ENCODE peak calls at places on chromosome 20, in ten cellular contexts. One of them, this sample, is unnamed.

GRCh38 chr20:49859807-49860206 is 47.2 kb downstream of the SLC9A8 start:
- DNase-seq in brain microvascular endothelial cell: no peak
- DNase-seq in AG09309: no peak
- DNase-seq in small intestine: no peak
- DNase-seq in mesendoderm: peak
- DNase-seq in adipocyte: no peak
- DNase-seq in OCI-LY7: no peak
- DNase-seq in ovary: no peak
- DNase-seq in CD8-positive, alpha-beta T cell: no peak
- DNase-seq in CD4-positive, alpha-beta memory T cell: no peak
- DNase-seq in this sample: no peak

GRCh38 chr20:57482148-57482547 is 42.8 kb downstream of the CTCFL start:
- DNase-seq in brain microvascular endothelial cell: no peak
- DNase-seq in AG09309: no peak
- DNase-seq in small intestine: no peak
- DNase-seq in mesendoderm: peak
- DNase-seq in adipocyte: no peak
- DNase-seq in OCI-LY7: peak
- DNase-seq in ovary: no peak
- DNase-seq in CD8-positive, alpha-beta T cell: no peak
- DNase-seq in CD4-positive, alpha-beta memory T cell: no peak
- DNase-seq in this sample: no peak

GRCh38 chr20:20549267-20549612 is 163.2 kb downstream of the RALGAPA2 start:
- DNase-seq in brain microvascular endothelial cell: no peak
- DNase-seq in AG09309: no peak
- DNase-seq in small intestine: peak
- DNase-seq in mesendoderm: no peak
- DNase-seq in adipocyte: no peak
- DNase-seq in OCI-LY7: no peak
- DNase-seq in ovary: no peak
- DNase-seq in CD8-positive, alpha-beta T cell: no peak
- DNase-seq in CD4-positive, alpha-beta memory T cell: no peak
- DNase-seq in this sample: no peak

GRCh38 chr20:39993737-39994136 is 695.3 kb downstream of the MAFB start:
- DNase-seq in brain microvascular endothelial cell: no peak
- DNase-seq in AG09309: no peak
- DNase-seq in small intestine: no peak
- DNase-seq in mesendoderm: no peak
- DNase-seq in adipocyte: no peak
- DNase-seq in OCI-LY7: no peak
- DNase-seq in ovary: no peak
- DNase-seq in CD8-positive, alpha-beta T cell: no peak
- DNase-seq in CD4-positive, alpha-beta memory T cell: no peak
- DNase-seq in this sample: no peak

GRCh38 chr20:37956099-37956498 is 53.2 kb downstream of the VSTM2L start:
- DNase-seq in brain microvascular endothelial cell: no peak
- DNase-seq in AG09309: no peak
- DNase-seq in small intestine: no peak
- DNase-seq in mesendoderm: no peak
- DNase-seq in adipocyte: peak
- DNase-seq in OCI-LY7: no peak
- DNase-seq in ovary: no peak
- DNase-seq in CD8-positive, alpha-beta T cell: no peak
- DNase-seq in CD4-positive, alpha-beta memory T cell: no peak
- DNase-seq in this sample: no peak

GRCh38 chr20:37673429-37673828 is 20.4 kb upstream of the CTNNBL1 start:
- DNase-seq in brain microvascular endothelial cell: no peak
- DNase-seq in AG09309: no peak
- DNase-seq in small intestine: no peak
- DNase-seq in mesendoderm: peak
- DNase-seq in adipocyte: no peak
- DNase-seq in OCI-LY7: no peak
- DNase-seq in ovary: no peak
- DNase-seq in CD8-positive, alpha-beta T cell: no peak
- DNase-seq in CD4-positive, alpha-beta memory T cell: no peak
- DNase-seq in this sample: no peak

GRCh38 chr20:31679357-31680285 is 41.9 kb downstream of the COX4I2 start:
- DNase-seq in brain microvascular endothelial cell: no peak
- DNase-seq in AG09309: no peak
- DNase-seq in small intestine: no peak
- DNase-seq in mesendoderm: no peak
- DNase-seq in adipocyte: no peak
- DNase-seq in OCI-LY7: no peak
- DNase-seq in ovary: no peak
- DNase-seq in CD8-positive, alpha-beta T cell: no peak
- DNase-seq in CD4-positive, alpha-beta memory T cell: no peak
- DNase-seq in this sample: no peak

GRCh38 chr20:57500941-57501340 is 24.0 kb downstream of the CTCFL start:
- DNase-seq in brain microvascular endothelial cell: no peak
- DNase-seq in AG09309: no peak
- DNase-seq in small intestine: no peak
- DNase-seq in mesendoderm: no peak
- DNase-seq in adipocyte: no peak
- DNase-seq in OCI-LY7: no peak
- DNase-seq in ovary: no peak
- DNase-seq in CD8-positive, alpha-beta T cell: no peak
- DNase-seq in CD4-positive, alpha-beta memory T cell: no peak
- DNase-seq in this sample: no peak

GRCh38 chr20:22620342-22620741 is 36.0 kb upstream of the FOXA2 start:
- DNase-seq in brain microvascular endothelial cell: no peak
- DNase-seq in AG09309: no peak
- DNase-seq in small intestine: no peak
- DNase-seq in mesendoderm: no peak
- DNase-seq in adipocyte: no peak
- DNase-seq in OCI-LY7: no peak
- DNase-seq in ovary: no peak
- DNase-seq in CD8-positive, alpha-beta T cell: no peak
- DNase-seq in CD4-positive, alpha-beta memory T cell: no peak
- DNase-seq in this sample: no peak

GRCh38 chr20:22617160-22617559 is 32.8 kb upstream of the FOXA2 start:
- DNase-seq in brain microvascular endothelial cell: no peak
- DNase-seq in AG09309: no peak
- DNase-seq in small intestine: peak
- DNase-seq in mesendoderm: no peak
- DNase-seq in adipocyte: no peak
- DNase-seq in OCI-LY7: no peak
- DNase-seq in ovary: no peak
- DNase-seq in CD8-positive, alpha-beta T cell: no peak
- DNase-seq in CD4-positive, alpha-beta memory T cell: no peak
- DNase-seq in this sample: no peak

GRCh38 chr20:22619272-22619671 is 34.9 kb upstream of the FOXA2 start:
- DNase-seq in brain microvascular endothelial cell: no peak
- DNase-seq in AG09309: no peak
- DNase-seq in small intestine: no peak
- DNase-seq in mesendoderm: peak
- DNase-seq in adipocyte: no peak
- DNase-seq in OCI-LY7: no peak
- DNase-seq in ovary: no peak
- DNase-seq in CD8-positive, alpha-beta T cell: no peak
- DNase-seq in CD4-positive, alpha-beta memory T cell: no peak
- DNase-seq in this sample: no peak

GRCh38 chr20:22616551-22616950 is 32.2 kb upstream of the FOXA2 start:
- DNase-seq in brain microvascular endothelial cell: no peak
- DNase-seq in AG09309: no peak
- DNase-seq in small intestine: no peak
- DNase-seq in mesendoderm: no peak
- DNase-seq in adipocyte: no peak
- DNase-seq in OCI-LY7: no peak
- DNase-seq in ovary: no peak
- DNase-seq in CD8-positive, alpha-beta T cell: no peak
- DNase-seq in CD4-positive, alpha-beta memory T cell: no peak
- DNase-seq in this sample: no peak

GRCh38 chr20:22619806-22620205 is 35.4 kb upstream of the FOXA2 start:
- DNase-seq in brain microvascular endothelial cell: no peak
- DNase-seq in AG09309: no peak
- DNase-seq in small intestine: no peak
- DNase-seq in mesendoderm: no peak
- DNase-seq in adipocyte: no peak
- DNase-seq in OCI-LY7: no peak
- DNase-seq in ovary: no peak
- DNase-seq in CD8-positive, alpha-beta T cell: no peak
- DNase-seq in CD4-positive, alpha-beta memory T cell: no peak
- DNase-seq in this sample: no peak
- H3K4me3 ChIP-seq in brain microvascular endothelial cell: no peak
- H3K4me3 ChIP-seq in AG09309: no peak
- H3K4me3 ChIP-seq in small intestine: no peak
- H3K4me3 ChIP-seq in mesendoderm: no peak
- H3K4me3 ChIP-seq in adipocyte: no peak
- H3K4me3 ChIP-seq in OCI-LY7: no peak
- H3K4me3 ChIP-seq in ovary: no peak
- H3K4me3 ChIP-seq in CD8-positive, alpha-beta T cell: no peak
- H3K4me3 ChIP-seq in CD4-positive, alpha-beta memory T cell: no peak
- H3K4me3 ChIP-seq in this sample: no peak

DNA sequence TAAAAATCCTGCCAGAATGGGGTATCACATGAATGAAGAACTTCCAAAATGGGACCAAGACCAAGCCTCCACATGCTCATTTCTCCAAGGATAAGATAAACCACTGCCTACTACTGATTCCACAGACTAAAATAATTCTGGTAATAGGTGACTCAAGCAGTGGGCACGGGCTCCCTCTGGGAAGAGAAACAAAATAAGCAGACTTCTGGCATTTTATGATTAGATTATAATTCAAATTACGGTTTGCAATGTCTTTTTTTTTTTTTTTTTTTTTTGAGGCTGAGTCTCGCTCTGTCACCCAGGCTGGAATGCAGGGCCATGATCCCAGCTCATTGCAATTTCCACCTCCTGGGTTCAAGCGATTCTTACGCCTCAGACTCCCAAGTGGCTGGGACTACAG is 16.0 kb downstream of the UQCC1 start:
- DNase-seq in brain microvascular endothelial cell: peak
- DNase-seq in AG09309: peak
- DNase-seq in small intestine: no peak
- DNase-seq in mesendoderm: peak
- DNase-seq in adipocyte: peak
- DNase-seq in OCI-LY7: no peak
- DNase-seq in ovary: no peak
- DNase-seq in CD8-positive, alpha-beta T cell: no peak
- DNase-seq in CD4-positive, alpha-beta memory T cell: no peak
- DNase-seq in this sample: no peak
- H3K4me3 ChIP-seq in brain microvascular endothelial cell: no peak
- H3K4me3 ChIP-seq in AG09309: no peak
- H3K4me3 ChIP-seq in small intestine: no peak
- H3K4me3 ChIP-seq in mesendoderm: no peak
- H3K4me3 ChIP-seq in adipocyte: no peak
- H3K4me3 ChIP-seq in OCI-LY7: no peak
- H3K4me3 ChIP-seq in ovary: no peak
- H3K4me3 ChIP-seq in CD8-positive, alpha-beta T cell: no peak
- H3K4me3 ChIP-seq in CD4-positive, alpha-beta memory T cell: no peak
- H3K4me3 ChIP-seq in this sample: no peak

DNA sequence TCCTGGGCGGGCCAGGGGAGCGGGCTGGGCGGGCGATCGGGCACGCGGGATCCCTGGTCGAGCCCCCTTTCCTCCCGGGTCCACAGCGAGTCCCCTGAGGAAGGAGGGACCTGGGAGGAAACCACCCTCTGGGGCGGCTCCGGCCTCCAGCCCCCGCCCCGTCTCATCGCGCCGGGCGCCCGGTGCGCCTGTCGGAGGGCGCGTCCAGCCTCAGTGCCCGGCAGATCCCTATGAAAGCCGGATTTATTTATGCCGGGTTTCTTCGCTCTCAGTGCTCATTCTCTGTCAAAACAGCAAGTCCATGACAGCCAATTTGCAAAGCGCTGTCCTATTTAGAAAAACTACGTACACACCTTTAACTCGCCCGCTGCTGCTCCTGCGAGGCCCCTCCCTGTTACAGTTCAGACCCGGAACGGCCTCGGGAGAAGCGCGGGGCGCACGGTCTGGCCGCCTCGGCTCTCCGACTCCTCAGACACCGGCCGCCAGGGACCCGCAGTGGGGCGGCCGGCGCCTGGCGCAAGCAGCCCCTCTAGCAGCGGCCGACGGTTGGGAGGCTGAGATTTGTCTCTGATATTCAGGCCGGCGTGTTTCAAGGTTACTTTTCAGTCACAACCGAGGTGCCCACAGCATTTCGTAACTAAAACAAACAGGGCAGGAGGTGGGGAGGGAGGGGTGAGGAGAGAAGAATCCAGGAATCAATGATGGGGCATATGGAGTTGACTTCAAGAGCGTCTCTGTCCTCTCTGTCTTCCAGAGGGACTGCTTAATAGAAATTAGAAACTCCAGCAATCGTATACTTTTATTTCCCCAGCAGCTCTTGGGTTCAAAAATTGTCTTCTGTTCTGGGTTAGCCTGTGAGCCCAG is 782 bp upstream of the FOXA2 start:
- DNase-seq in brain microvascular endothelial cell: no peak
- DNase-seq in AG09309: no peak
- DNase-seq in small intestine: peak
- DNase-seq in mesendoderm: peak
- DNase-seq in adipocyte: no peak
- DNase-seq in OCI-LY7: no peak
- DNase-seq in ovary: no peak
- DNase-seq in CD8-positive, alpha-beta T cell: no peak
- DNase-seq in CD4-positive, alpha-beta memory T cell: no peak
- DNase-seq in this sample: no peak
- H3K4me3 ChIP-seq in brain microvascular endothelial cell: no peak
- H3K4me3 ChIP-seq in AG09309: no peak
- H3K4me3 ChIP-seq in small intestine: peak
- H3K4me3 ChIP-seq in mesendoderm: no peak
- H3K4me3 ChIP-seq in adipocyte: no peak
- H3K4me3 ChIP-seq in OCI-LY7: no peak
- H3K4me3 ChIP-seq in ovary: no peak
- H3K4me3 ChIP-seq in CD8-positive, alpha-beta T cell: no peak
- H3K4me3 ChIP-seq in CD4-positive, alpha-beta memory T cell: no peak
- H3K4me3 ChIP-seq in this sample: no peak

GRCh38 chr20:34301587-34302311 is 1.4 kb downstream of the AHCY start:
- DNase-seq in brain microvascular endothelial cell: no peak
- DNase-seq in AG09309: no peak
- DNase-seq in small intestine: no peak
- DNase-seq in mesendoderm: no peak
- DNase-seq in adipocyte: no peak
- DNase-seq in OCI-LY7: no peak
- DNase-seq in ovary: no peak
- DNase-seq in CD8-positive, alpha-beta T cell: no peak
- DNase-seq in CD4-positive, alpha-beta memory T cell: no peak
- DNase-seq in this sample: no peak

GRCh38 chr20:34302312-34302722 is 838 bp downstream of the AHCY start:
- DNase-seq in brain microvascular endothelial cell: peak
- DNase-seq in AG09309: no peak
- DNase-seq in small intestine: peak
- DNase-seq in mesendoderm: no peak
- DNase-seq in adipocyte: no peak
- DNase-seq in OCI-LY7: no peak
- DNase-seq in ovary: no peak
- DNase-seq in CD8-positive, alpha-beta T cell: no peak
- DNase-seq in CD4-positive, alpha-beta memory T cell: no peak
- DNase-seq in this sample: no peak

GRCh38 chr20:34300809-34301586 is 2.2 kb downstream of the AHCY start:
- DNase-seq in brain microvascular endothelial cell: no peak
- DNase-seq in AG09309: no peak
- DNase-seq in small intestine: no peak
- DNase-seq in mesendoderm: peak
- DNase-seq in adipocyte: peak
- DNase-seq in OCI-LY7: peak
- DNase-seq in ovary: no peak
- DNase-seq in CD8-positive, alpha-beta T cell: no peak
- DNase-seq in CD4-positive, alpha-beta memory T cell: no peak
- DNase-seq in this sample: no peak

GRCh38 chr20:34302723-34303528 is at the start of gene AHCY:
- DNase-seq in brain microvascular endothelial cell: peak
- DNase-seq in AG09309: peak
- DNase-seq in small intestine: peak
- DNase-seq in mesendoderm: peak
- DNase-seq in adipocyte: peak
- DNase-seq in OCI-LY7: peak
- DNase-seq in ovary: peak
- DNase-seq in CD8-positive, alpha-beta T cell: peak
- DNase-seq in CD4-positive, alpha-beta memory T cell: peak
- DNase-seq in this sample: peak

DNA sequence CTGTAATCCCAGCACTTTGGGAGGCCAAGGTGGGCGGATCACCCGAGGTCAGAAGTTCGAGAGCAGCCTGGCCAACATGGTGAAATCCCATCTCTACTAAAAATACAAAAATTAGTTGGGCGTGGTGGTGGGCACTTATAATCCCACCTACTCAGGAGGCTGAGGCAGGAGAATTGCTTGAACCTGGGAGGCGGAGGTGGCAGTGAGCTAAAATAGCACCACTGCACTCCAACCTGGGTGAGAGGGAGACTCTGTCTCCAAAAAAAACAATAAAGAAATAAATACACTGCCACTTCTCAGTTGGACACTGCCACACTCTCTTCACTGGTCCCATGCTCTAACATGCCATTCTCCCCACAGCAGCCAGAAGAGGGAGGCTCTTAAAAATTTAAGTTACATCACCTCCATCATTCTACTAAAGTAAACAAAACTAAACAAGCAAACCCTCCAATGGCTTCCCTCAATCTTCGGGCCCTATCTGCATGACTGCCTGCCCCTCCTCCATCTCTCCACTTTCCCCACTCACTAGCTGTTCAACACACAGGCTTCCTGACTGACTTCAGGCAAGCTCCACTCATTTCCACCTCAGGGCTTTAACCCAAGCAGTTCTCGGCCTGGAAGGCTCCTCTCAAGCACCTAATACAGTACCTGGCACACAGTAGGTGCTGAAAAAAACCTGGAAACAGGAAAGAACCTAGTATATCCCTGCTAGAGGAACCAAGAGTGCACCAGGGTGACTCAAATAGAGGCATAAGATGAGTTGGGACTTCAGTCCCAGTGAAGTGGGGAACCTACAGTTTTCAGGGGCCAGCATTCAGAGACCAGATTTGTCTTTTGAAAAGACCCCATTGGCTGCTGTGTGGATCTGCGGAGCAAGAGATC is 3.0 kb downstream of the AHCY start:
- DNase-seq in brain microvascular endothelial cell: no peak
- DNase-seq in AG09309: no peak
- DNase-seq in small intestine: no peak
- DNase-seq in mesendoderm: no peak
- DNase-seq in adipocyte: peak
- DNase-seq in OCI-LY7: no peak
- DNase-seq in ovary: no peak
- DNase-seq in CD8-positive, alpha-beta T cell: no peak
- DNase-seq in CD4-positive, alpha-beta memory T cell: no peak
- DNase-seq in this sample: no peak
- H3K4me3 ChIP-seq in brain microvascular endothelial cell: no peak
- H3K4me3 ChIP-seq in AG09309: no peak
- H3K4me3 ChIP-seq in small intestine: no peak
- H3K4me3 ChIP-seq in mesendoderm: no peak
- H3K4me3 ChIP-seq in adipocyte: peak
- H3K4me3 ChIP-seq in OCI-LY7: peak
- H3K4me3 ChIP-seq in ovary: no peak
- H3K4me3 ChIP-seq in CD8-positive, alpha-beta T cell: no peak
- H3K4me3 ChIP-seq in CD4-positive, alpha-beta memory T cell: no peak
- H3K4me3 ChIP-seq in this sample: no peak

This sample was measured in Jurkat, Clone E6-1.